ENCODE peak calls at places on chromosomes 12 and 14, in seven cellular contexts. Q is endothelial cell; H is ovary; V is T-helper 1 cell; I is NCI-H1092; C is heart left ventricle; R is CD8-positive, alpha-beta memory T cell. D is an unnamed sample.

GRCh38 chr14:71148627-71149026 is 241.4 kb downstream of the PCNX1 start:
- DNase-seq in Q (no peak), H (no peak), V (no peak), I (no peak), C (no peak), R (no peak), D (no peak)

GRCh38 chr12:105644770-105645169 is 314.3 kb downstream of the C12orf75 start:
- DNase-seq in Q (no peak), H (no peak), V (no peak), I (no peak), C (no peak), R (no peak), D (no peak)

GRCh38 chr12:54565658-54566552 is 16.5 kb downstream of the PDE1B start:
- DNase-seq in Q (no peak), H (no peak), V (no peak), I (no peak), C (no peak), R (no peak), D (no peak)

GRCh38 chr14:93332032-93332852 is 594 bp downstream of the BTBD7 start:
- DNase-seq in Q (peak; percentile 69), H (peak; percentile 59), V (no peak), I (peak; percentile 4), C (peak; percentile 80), R (no peak), D (peak; percentile 43)

GRCh38 chr12:6529291-6529737 is 5.0 kb upstream of the GAPDH start:
- DNase-seq in Q (no peak), H (peak; percentile 24), V (no peak), I (no peak), C (no peak), R (no peak), D (no peak)

GRCh38 chr14:50425816-50426215 is 29.1 kb upstream of the CDKL1 start:
- DNase-seq in Q (no peak), H (no peak), V (no peak), I (no peak), C (no peak), R (no peak), D (no peak)

GRCh38 chr12:3298603-3299002 is 192.4 kb upstream of the PRMT8 start:
- DNase-seq in Q (no peak), H (no peak), V (no peak), I (no peak), C (no peak), R (no peak), D (no peak)

GRCh38 chr12:124745891-124746570 is 117.6 kb downstream of the SCARB1 start:
- DNase-seq in Q (peak; percentile 77), H (peak; percentile 92), V (no peak), I (peak; percentile 71), C (peak; percentile 96), R (no peak), D (peak; percentile 59)

GRCh38 chr12:131117438-131118245 is 163.9 kb downstream of the ADGRD1 start:
- DNase-seq in Q (no peak), H (no peak), V (no peak), I (no peak), C (peak; percentile 14), R (no peak), D (no peak)